ENCODE peak calls at places on chromosomes 6 and 20, in eight cellular contexts. U is CD8-positive, alpha-beta memory T cell; M is ovary; X is neuronal stem cell; T is effector memory CD4-positive, alpha-beta T cell; P is naive thymus-derived CD4-positive, alpha-beta T cell; B is OCI-LY7; K is HepG2. I is an unnamed sample.

GRCh38 chr6:137999815-138000214 is 107.4 kb downstream of the PERP start:
- DNase-seq in U (no peak), M (no peak), X (no peak), T (no peak), P (no peak), B (no peak), K (no peak), I (no peak)

GRCh38 chr6:163585932-163586437 is 171.5 kb downstream of the QKI start:
- DNase-seq in U (no peak), M (no peak), X (no peak), T (no peak), P (no peak), B (no peak), K (no peak), I (no peak)

GRCh38 chr6:147287869-147288271 is 83.7 kb downstream of the STXBP5 start:
- DNase-seq in U (no peak), M (no peak), X (no peak), T (no peak), P (no peak), B (no peak), K (no peak), I (no peak)

GRCh38 chr6:51842066-51842465 is 245.3 kb downstream of the PKHD1 start:
- DNase-seq in U (no peak), M (no peak), X (no peak), T (no peak), P (no peak), B (no peak), K (no peak), I (no peak)

GRCh38 chr6:124714728-124715127 is 247.5 kb upstream of the RNF217 start:
- DNase-seq in U (no peak), M (no peak), X (no peak), T (no peak), P (no peak), B (no peak), K (no peak), I (no peak)

GRCh38 chr6:117270121-117270959 is 5.0 kb downstream of the VGLL2 start:
- DNase-seq in U (no peak), M (no peak), X (no peak), T (no peak), P (no peak), B (no peak), K (no peak), I (no peak)

GRCh38 chr6:150280703-150281102 is 88.1 kb upstream of the IYD start:
- DNase-seq in U (no peak), M (no peak), X (no peak), T (no peak), P (no peak), B (no peak), K (no peak), I (no peak)

GRCh38 chr6:161128680-161129196 is 137.2 kb downstream of the MAP3K4 start:
- DNase-seq in U (no peak), M (no peak), X (no peak), T (peak; percentile 10), P (no peak), B (no peak), K (no peak), I (no peak)

GRCh38 chr6:4130357-4130987 is 4.9 kb downstream of the ECI2 start:
- DNase-seq in U (no peak), M (no peak), X (no peak), T (no peak), P (no peak), B (no peak), K (peak; percentile 69), I (no peak)

GRCh38 chr6:34630040-34630439 is 66.5 kb downstream of the ILRUN start:
- DNase-seq in U (no peak), M (no peak), X (no peak), T (no peak), P (no peak), B (no peak), K (peak; percentile 62), I (no peak)

GRCh38 chr6:45314146-45314545 is 14.0 kb upstream of the RUNX2 start:
- DNase-seq in U (no peak), M (no peak), X (no peak), T (no peak), P (no peak), B (no peak), K (no peak), I (no peak)

GRCh38 chr20:53738039-53738944 is 144.7 kb upstream of the ZNF217 start:
- DNase-seq in U (no peak), M (peak; percentile 41), X (no peak), T (no peak), P (no peak), B (peak; percentile 48), K (peak; percentile 88), I (no peak)

GRCh38 chr6:7916959-7917358 is 6.4 kb upstream of the TXNDC5 start:
- DNase-seq in U (no peak), M (no peak), X (no peak), T (no peak), P (no peak), B (peak; percentile 95), K (no peak), I (no peak)

DNA sequence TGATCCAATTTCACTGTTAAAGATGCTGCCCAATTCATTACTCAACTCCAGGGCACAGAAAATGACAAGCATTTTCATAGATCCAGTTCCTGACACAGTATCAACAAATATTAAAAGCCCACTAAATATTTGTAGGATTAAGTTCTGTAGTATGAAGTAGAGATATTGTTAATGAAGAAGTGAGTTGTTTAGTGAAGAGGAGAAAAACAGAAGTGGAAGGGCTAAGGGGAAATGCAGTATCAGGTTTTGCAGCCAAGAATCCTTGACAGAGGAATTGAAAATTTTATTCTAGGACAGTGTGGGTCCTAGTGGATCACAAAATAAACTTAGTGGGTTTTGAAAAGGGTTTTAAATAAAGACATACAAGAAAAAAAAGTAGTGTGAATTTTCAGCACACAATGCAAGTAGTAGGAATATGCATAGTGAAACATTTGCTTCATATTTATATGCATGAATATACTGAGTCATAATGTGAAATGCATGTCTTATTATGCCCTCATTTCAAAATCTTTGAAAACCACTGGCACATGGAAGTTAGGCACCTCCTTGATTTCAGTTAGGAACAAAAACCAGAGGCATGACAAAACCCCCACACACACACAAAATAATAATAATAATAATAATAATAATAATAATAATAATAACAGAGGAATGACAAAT is 338.6 kb downstream of the KHDRBS2 start:
- DNase-seq in U (no peak), M (no peak), X (no peak), T (no peak), P (no peak), B (no peak), K (no peak), I (no peak)
- H3K9me3 ChIP-seq in U (no peaks in the 10 kb centered on the region), M (no peaks in the 10 kb centered on the region), X (no peaks in the 10 kb centered on the region), T (no peaks in the 10 kb centered on the region), P (no peaks in the 10 kb centered on the region), B (no peaks in the 10 kb centered on the region), K (no peaks in the 10 kb centered on the region), I (no peaks in the 10 kb centered on the region)

GRCh38 chr6:300026-300425 is 7.7 kb downstream of the DUSP22 start:
- DNase-seq in U (no peak), M (no peak), X (no peak), T (no peak), P (no peak), B (no peak), K (no peak), I (no peak)
- H3K9me3 ChIP-seq in U (no peaks in the 10 kb centered on the region), M (no peaks in the 10 kb centered on the region), X (peaks cover 48% of the 10 kb centered on the region), T (no peaks in the 10 kb centered on the region), P (no peaks in the 10 kb centered on the region), B (no peaks in the 10 kb centered on the region), K (no peaks in the 10 kb centered on the region), I (no peaks in the 10 kb centered on the region)

GRCh38 chr6:168459572-168459971 is 18.6 kb downstream of the SMOC2 start:
- DNase-seq in U (no peak), M (no peak), X (no peak), T (no peak), P (no peak), B (no peak), K (no peak), I (no peak)
- H3K9me3 ChIP-seq in U (no peaks in the 10 kb centered on the region), M (no peaks in the 10 kb centered on the region), X (no peaks in the 10 kb centered on the region), T (no peaks in the 10 kb centered on the region), P (no peaks in the 10 kb centered on the region), B (no peaks in the 10 kb centered on the region), K (no peaks in the 10 kb centered on the region), I (no peaks in the 10 kb centered on the region)

DNA sequence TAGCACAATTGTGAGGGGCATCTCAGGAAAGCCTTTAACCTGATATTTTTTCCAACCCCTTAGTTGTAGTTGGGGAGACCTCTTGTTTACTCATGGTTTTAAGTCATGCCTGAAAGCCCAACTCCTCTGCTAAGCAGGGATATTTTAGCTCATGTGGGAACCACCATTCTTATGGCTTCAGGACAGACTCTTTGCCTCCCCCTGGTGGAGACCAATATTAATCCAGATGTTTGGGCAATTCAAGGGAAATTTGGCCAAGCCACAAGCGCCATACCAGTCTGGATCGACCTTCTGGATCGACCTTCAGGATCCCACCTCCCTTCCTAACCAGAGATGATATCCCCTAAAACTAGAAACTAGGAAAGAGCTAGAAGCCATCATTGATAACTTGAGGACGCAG is 211.2 kb downstream of the C6orf118 start:
- DNase-seq in U (no peak), M (no peak), X (no peak), T (no peak), P (no peak), B (peak; percentile 10), K (no peak), I (no peak)
- H3K9me3 ChIP-seq in U (peaks cover 5% of the 10 kb centered on the region), M (no peaks in the 10 kb centered on the region), X (no peaks in the 10 kb centered on the region), T (no peaks in the 10 kb centered on the region), P (no peaks in the 10 kb centered on the region), B (no peaks in the 10 kb centered on the region), K (peaks cover 97% of the 10 kb centered on the region), I (no peaks in the 10 kb centered on the region)

GRCh38 chr6:118571121-118571520 is 23.0 kb downstream of the PLN start:
- DNase-seq in U (no peak), M (no peak), X (no peak), T (no peak), P (no peak), B (no peak), K (no peak), I (no peak)

GRCh38 chr6:118578617-118579016 is 30.5 kb downstream of the PLN start:
- DNase-seq in U (no peak), M (no peak), X (no peak), T (no peak), P (peak; percentile 19), B (no peak), K (no peak), I (no peak)

GRCh38 chr6:118569498-118569897 is 21.4 kb downstream of the PLN start:
- DNase-seq in U (no peak), M (no peak), X (no peak), T (no peak), P (no peak), B (no peak), K (no peak), I (no peak)

GRCh38 chr6:118577972-118578371 is 29.9 kb downstream of the PLN start:
- DNase-seq in U (no peak), M (no peak), X (no peak), T (no peak), P (no peak), B (no peak), K (no peak), I (no peak)

DNA sequence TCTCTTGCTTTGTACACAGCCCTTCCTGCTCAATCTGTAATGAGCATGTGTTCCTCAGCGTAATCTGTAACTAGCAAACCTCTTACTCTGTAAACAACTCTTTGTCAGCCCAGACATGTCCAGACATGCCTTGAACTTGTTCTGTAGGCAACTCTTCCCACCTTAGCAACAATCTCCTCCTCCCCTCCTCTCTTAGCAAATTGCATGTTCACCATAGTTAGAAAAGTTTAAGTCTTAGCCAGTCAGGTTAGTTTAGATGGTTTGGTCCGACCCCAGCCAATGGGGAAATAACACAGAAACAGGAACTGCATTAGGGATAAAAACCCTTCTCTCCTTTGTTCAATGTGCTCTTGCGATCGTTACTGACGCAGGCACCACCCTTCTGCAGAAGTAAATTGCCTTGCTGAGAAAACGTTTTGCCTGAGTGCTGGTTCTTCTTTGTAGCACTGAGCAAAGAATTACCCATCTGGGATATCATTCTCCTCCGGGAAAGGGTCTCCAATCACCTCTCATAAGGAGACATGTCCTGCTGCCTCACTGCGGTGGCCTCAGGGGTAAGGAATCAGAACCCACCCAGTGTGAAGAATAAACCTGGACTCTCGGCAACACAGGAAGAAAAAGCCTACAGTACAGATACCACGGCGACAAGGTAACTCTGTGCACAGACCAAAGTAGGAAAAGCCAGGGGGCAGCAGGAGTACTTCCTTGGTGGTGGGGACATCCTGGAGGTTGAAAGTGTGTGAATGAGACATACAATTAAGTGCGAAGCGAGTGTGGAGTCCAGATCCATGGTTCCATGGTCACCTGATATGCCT is 26.2 kb downstream of the PLN start:
- DNase-seq in U (no peak), M (no peak), X (no peak), T (no peak), P (no peak), B (peak; percentile 14), K (no peak), I (no peak)
- H3K9me3 ChIP-seq in U (peaks cover 21% of the 10 kb centered on the region), M (peaks cover 4% of the 10 kb centered on the region), X (peaks cover 14% of the 10 kb centered on the region), T (peaks cover 20% of the 10 kb centered on the region), P (peaks cover 4% of the 10 kb centered on the region), B (peaks cover 11% of the 10 kb centered on the region), K (peaks cover 32% of the 10 kb centered on the region), I (peaks cover 31% of the 10 kb centered on the region)